ENCODE peak calls at places on chromosomes 2 and 18, in six cellular contexts. One of them, this sample, is unnamed.

GRCh38 chr2:216842634-216843033 is 17.2 kb downstream of the TNP1 start:
- DNase-seq in mucosa of descending colon: peak; percentile 34
- DNase-seq in breast epithelium: no peak
- DNase-seq in astrocyte of the spinal cord: no peak
- DNase-seq in HepG2: no peak
- DNase-seq in left lung: no peak
- DNase-seq in this sample: no peak

GRCh38 chr2:76281176-76281841 is 570.6 kb upstream of the GCFC2 start:
- DNase-seq in mucosa of descending colon: no peak
- DNase-seq in breast epithelium: no peak
- DNase-seq in astrocyte of the spinal cord: no peak
- DNase-seq in HepG2: no peak
- DNase-seq in left lung: no peak
- DNase-seq in this sample: no peak

GRCh38 chr2:85734015-85734414 is 19.8 kb upstream of the ATOH8 start:
- DNase-seq in mucosa of descending colon: no peak
- DNase-seq in breast epithelium: no peak
- DNase-seq in astrocyte of the spinal cord: no peak
- DNase-seq in HepG2: no peak
- DNase-seq in left lung: no peak
- DNase-seq in this sample: no peak

GRCh38 chr2:162524192-162524591 is 180.3 kb downstream of the GCA start:
- DNase-seq in mucosa of descending colon: no peak
- DNase-seq in breast epithelium: no peak
- DNase-seq in astrocyte of the spinal cord: no peak
- DNase-seq in HepG2: peak; percentile 45
- DNase-seq in left lung: no peak
- DNase-seq in this sample: no peak

GRCh38 chr18:10353791-10354190 is 100.6 kb upstream of the APCDD1 start:
- DNase-seq in mucosa of descending colon: no peak
- DNase-seq in breast epithelium: no peak
- DNase-seq in astrocyte of the spinal cord: peak; percentile 72
- DNase-seq in HepG2: no peak
- DNase-seq in left lung: no peak
- DNase-seq in this sample: no peak

GRCh38 chr2:232988444-232988843 is 24.6 kb downstream of the NGEF start:
- DNase-seq in mucosa of descending colon: peak; percentile 69
- DNase-seq in breast epithelium: peak; percentile 47
- DNase-seq in astrocyte of the spinal cord: peak; percentile 98
- DNase-seq in HepG2: peak; percentile 87
- DNase-seq in left lung: no peak
- DNase-seq in this sample: no peak

GRCh38 chr2:217920879-217921603 is 81.8 kb downstream of the TNS1 start:
- DNase-seq in mucosa of descending colon: no peak
- DNase-seq in breast epithelium: no peak
- DNase-seq in astrocyte of the spinal cord: no peak
- DNase-seq in HepG2: no peak
- DNase-seq in left lung: no peak
- DNase-seq in this sample: no peak

GRCh38 chr2:187550797-187551306 is 3.4 kb downstream of the TFPI start:
- DNase-seq in mucosa of descending colon: no peak
- DNase-seq in breast epithelium: no peak
- DNase-seq in astrocyte of the spinal cord: no peak
- DNase-seq in HepG2: no peak
- DNase-seq in left lung: no peak
- DNase-seq in this sample: no peak

GRCh38 chr2:203718087-203718486 is 11.6 kb downstream of the CD28 start:
- DNase-seq in mucosa of descending colon: peak; percentile 31
- DNase-seq in breast epithelium: no peak
- DNase-seq in astrocyte of the spinal cord: peak; percentile 35
- DNase-seq in HepG2: no peak
- DNase-seq in left lung: no peak
- DNase-seq in this sample: no peak

GRCh38 chr18:49733321-49733720 is 80.0 kb downstream of the ACAA2 start:
- DNase-seq in mucosa of descending colon: no peak
- DNase-seq in breast epithelium: no peak
- DNase-seq in astrocyte of the spinal cord: peak; percentile 37
- DNase-seq in HepG2: no peak
- DNase-seq in left lung: no peak
- DNase-seq in this sample: no peak

GRCh38 chr2:163553601-163554000 is 182.2 kb downstream of the FIGN start:
- DNase-seq in mucosa of descending colon: no peak
- DNase-seq in breast epithelium: no peak
- DNase-seq in astrocyte of the spinal cord: peak; percentile 69
- DNase-seq in HepG2: no peak
- DNase-seq in left lung: no peak
- DNase-seq in this sample: no peak

GRCh38 chr18:45962866-45963265 is 4.3 kb downstream of the EPG5 start:
- DNase-seq in mucosa of descending colon: no peak
- DNase-seq in breast epithelium: no peak
- DNase-seq in astrocyte of the spinal cord: peak; percentile 67
- DNase-seq in HepG2: no peak
- DNase-seq in left lung: no peak
- DNase-seq in this sample: no peak

GRCh38 chr2:130263606-130264005 is 65.4 kb upstream of the TUBA3E start:
- DNase-seq in mucosa of descending colon: no peak
- DNase-seq in breast epithelium: no peak
- DNase-seq in astrocyte of the spinal cord: no peak
- DNase-seq in HepG2: no peak
- DNase-seq in left lung: no peak
- DNase-seq in this sample: no peak

GRCh38 chr2:42951263-42951938 is 159.0 kb upstream of the HAAO start:
- DNase-seq in mucosa of descending colon: no peak
- DNase-seq in breast epithelium: no peak
- DNase-seq in astrocyte of the spinal cord: no peak
- DNase-seq in HepG2: no peak
- DNase-seq in left lung: no peak
- DNase-seq in this sample: no peak

GRCh38 chr2:153478289-153479261 is at the start of gene RPRM:
- DNase-seq in mucosa of descending colon: peak; percentile 82
- DNase-seq in breast epithelium: no peak
- DNase-seq in astrocyte of the spinal cord: peak; percentile 64
- DNase-seq in HepG2: peak; percentile 35
- DNase-seq in left lung: peak; percentile 56
- DNase-seq in this sample: peak; percentile 42

GRCh38 chr2:15311201-15311882 is 249.8 kb downstream of the NBAS start:
- DNase-seq in mucosa of descending colon: no peak
- DNase-seq in breast epithelium: no peak
- DNase-seq in astrocyte of the spinal cord: peak; percentile 29
- DNase-seq in HepG2: no peak
- DNase-seq in left lung: no peak
- DNase-seq in this sample: no peak

DNA sequence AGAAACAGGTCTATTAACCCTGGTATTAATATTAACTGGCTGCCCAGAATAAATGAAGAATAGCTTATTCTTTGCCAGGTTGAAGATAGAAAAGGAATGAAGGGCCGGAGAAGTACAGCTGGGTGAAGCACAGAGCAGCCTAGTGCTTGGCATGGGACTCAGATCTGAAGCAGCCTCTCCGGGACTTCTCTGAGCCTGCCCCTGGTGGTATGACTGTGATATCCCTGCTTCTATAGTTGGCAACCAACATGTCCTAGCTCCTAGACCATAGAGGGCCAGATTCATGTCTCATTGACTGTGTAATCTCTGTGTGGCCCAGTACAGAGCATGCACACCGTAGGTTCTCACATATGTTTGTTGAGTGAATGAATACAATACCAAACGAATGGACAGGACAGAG is 107.8 kb downstream of the MSH2 start:
- DNase-seq in mucosa of descending colon: no peak
- DNase-seq in breast epithelium: no peak
- DNase-seq in astrocyte of the spinal cord: no peak
- DNase-seq in HepG2: peak; percentile 12
- DNase-seq in left lung: no peak
- DNase-seq in this sample: no peak
- TF ChIP-seq CTCF in mucosa of descending colon: no peak
- TF ChIP-seq CTCF in breast epithelium: no peak
- TF ChIP-seq CTCF in astrocyte of the spinal cord: no peak
- TF ChIP-seq CTCF in HepG2: no peak
- TF ChIP-seq CTCF in left lung: no peak
- TF ChIP-seq CTCF in this sample: no peak

DNA sequence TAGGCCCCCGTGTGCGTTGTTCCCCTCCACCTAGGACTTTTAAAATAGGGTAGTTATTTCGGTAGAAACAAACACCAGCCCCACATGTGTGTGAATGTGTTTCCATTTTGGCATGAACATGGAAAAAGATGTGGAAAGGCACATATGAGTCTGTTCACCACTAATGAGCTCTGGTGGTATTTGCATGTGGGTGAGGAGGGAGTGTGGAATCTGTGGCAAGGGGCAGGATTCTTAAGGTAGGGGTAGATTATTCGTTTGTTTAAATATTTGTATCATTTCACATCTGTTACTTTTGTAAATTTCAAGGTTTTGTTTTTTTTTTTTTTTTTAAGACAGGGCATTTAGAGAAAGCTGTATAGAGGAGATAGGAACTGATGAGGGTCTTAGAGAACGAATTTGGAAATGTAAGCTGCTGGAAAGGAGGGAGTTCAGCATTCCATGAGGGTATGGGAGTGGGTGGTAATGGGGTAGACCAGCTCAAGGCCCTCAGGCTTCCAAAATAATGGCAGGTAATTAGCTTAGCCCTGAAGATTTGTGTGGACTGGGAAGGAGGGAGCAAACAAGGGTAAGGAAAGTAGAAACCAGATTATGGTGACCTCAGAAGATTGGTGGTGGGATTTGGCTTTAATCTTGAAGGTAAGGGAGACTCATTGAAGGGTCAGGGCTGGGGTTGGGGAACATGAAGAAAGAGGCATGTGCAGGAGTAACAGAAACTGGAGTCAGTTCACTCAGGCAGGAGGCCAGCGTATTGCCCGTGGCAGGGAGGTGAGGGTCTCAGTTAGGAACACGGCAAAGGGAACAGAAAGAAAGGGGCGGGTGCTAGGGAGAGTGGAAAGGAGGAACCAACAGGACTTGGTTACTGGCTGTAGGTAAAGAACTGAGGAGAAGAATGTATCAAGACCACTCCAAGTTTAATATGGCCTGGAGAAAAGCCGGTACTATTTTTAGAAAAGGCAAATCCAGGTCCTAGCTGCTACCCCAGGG is 123.6 kb downstream of the PLB1 start:
- DNase-seq in mucosa of descending colon: no peak
- DNase-seq in breast epithelium: no peak
- DNase-seq in astrocyte of the spinal cord: peak; percentile 30
- DNase-seq in HepG2: no peak
- DNase-seq in left lung: no peak
- DNase-seq in this sample: no peak
- TF ChIP-seq CTCF in mucosa of descending colon: no peak
- TF ChIP-seq CTCF in breast epithelium: no peak
- TF ChIP-seq CTCF in astrocyte of the spinal cord: no peak
- TF ChIP-seq CTCF in HepG2: no peak
- TF ChIP-seq CTCF in left lung: no peak
- TF ChIP-seq CTCF in this sample: no peak

GRCh38 chr2:26337298-26337697 is 8.6 kb upstream of the SELENOI start:
- DNase-seq in mucosa of descending colon: no peak
- DNase-seq in breast epithelium: no peak
- DNase-seq in astrocyte of the spinal cord: no peak
- DNase-seq in HepG2: no peak
- DNase-seq in left lung: no peak
- DNase-seq in this sample: no peak
- TF ChIP-seq CTCF in mucosa of descending colon: no peak
- TF ChIP-seq CTCF in breast epithelium: no peak
- TF ChIP-seq CTCF in astrocyte of the spinal cord: no peak
- TF ChIP-seq CTCF in HepG2: no peak
- TF ChIP-seq CTCF in left lung: no peak
- TF ChIP-seq CTCF in this sample: no peak

GRCh38 chr2:228917195-228917594 is 353.9 kb downstream of the PID1 start:
- DNase-seq in mucosa of descending colon: no peak
- DNase-seq in breast epithelium: no peak
- DNase-seq in astrocyte of the spinal cord: peak; percentile 5
- DNase-seq in HepG2: no peak
- DNase-seq in left lung: no peak
- DNase-seq in this sample: no peak
- TF ChIP-seq CTCF in mucosa of descending colon: no peak
- TF ChIP-seq CTCF in breast epithelium: no peak
- TF ChIP-seq CTCF in astrocyte of the spinal cord: no peak
- TF ChIP-seq CTCF in HepG2: no peak
- TF ChIP-seq CTCF in left lung: no peak
- TF ChIP-seq CTCF in this sample: no peak

GRCh38 chr2:95323347-95324155 is 26.4 kb downstream of the KCNIP3 start:
- DNase-seq in mucosa of descending colon: peak; percentile 60
- DNase-seq in breast epithelium: no peak
- DNase-seq in astrocyte of the spinal cord: no peak
- DNase-seq in HepG2: peak; percentile 25
- DNase-seq in left lung: no peak
- DNase-seq in this sample: no peak
- TF ChIP-seq CTCF in mucosa of descending colon: no peak
- TF ChIP-seq CTCF in breast epithelium: peak; percentile 31
- TF ChIP-seq CTCF in astrocyte of the spinal cord: peak; percentile 48
- TF ChIP-seq CTCF in HepG2: peak; percentile 74
- TF ChIP-seq CTCF in left lung: peak; percentile 27
- TF ChIP-seq CTCF in this sample: no peak

GRCh38 chr2:31387850-31388249 is 26.7 kb downstream of the XDH start:
- DNase-seq in mucosa of descending colon: no peak
- DNase-seq in breast epithelium: no peak
- DNase-seq in astrocyte of the spinal cord: no peak
- DNase-seq in HepG2: no peak
- DNase-seq in left lung: no peak
- DNase-seq in this sample: no peak
- TF ChIP-seq CTCF in mucosa of descending colon: no peak
- TF ChIP-seq CTCF in breast epithelium: no peak
- TF ChIP-seq CTCF in astrocyte of the spinal cord: no peak
- TF ChIP-seq CTCF in HepG2: no peak
- TF ChIP-seq CTCF in left lung: no peak
- TF ChIP-seq CTCF in this sample: no peak

GRCh38 chr18:56312554-56312953 is 325.8 kb downstream of the TXNL1 start:
- DNase-seq in mucosa of descending colon: no peak
- DNase-seq in breast epithelium: no peak
- DNase-seq in astrocyte of the spinal cord: no peak
- DNase-seq in HepG2: no peak
- DNase-seq in left lung: no peak
- DNase-seq in this sample: no peak

GRCh38 chr18:56309104-56309503 is 329.3 kb downstream of the TXNL1 start:
- DNase-seq in mucosa of descending colon: no peak
- DNase-seq in breast epithelium: no peak
- DNase-seq in astrocyte of the spinal cord: no peak
- DNase-seq in HepG2: no peak
- DNase-seq in left lung: no peak
- DNase-seq in this sample: no peak

GRCh38 chr18:56315363-56315762 is 323.0 kb downstream of the TXNL1 start:
- DNase-seq in mucosa of descending colon: no peak
- DNase-seq in breast epithelium: no peak
- DNase-seq in astrocyte of the spinal cord: peak; percentile 14
- DNase-seq in HepG2: no peak
- DNase-seq in left lung: no peak
- DNase-seq in this sample: no peak

GRCh38 chr18:56316727-56317126 is 321.7 kb downstream of the TXNL1 start:
- DNase-seq in mucosa of descending colon: no peak
- DNase-seq in breast epithelium: no peak
- DNase-seq in astrocyte of the spinal cord: no peak
- DNase-seq in HepG2: no peak
- DNase-seq in left lung: no peak
- DNase-seq in this sample: no peak

GRCh38 chr18:56314396-56314795 is 324.0 kb downstream of the TXNL1 start:
- DNase-seq in mucosa of descending colon: no peak
- DNase-seq in breast epithelium: no peak
- DNase-seq in astrocyte of the spinal cord: no peak
- DNase-seq in HepG2: no peak
- DNase-seq in left lung: no peak
- DNase-seq in this sample: no peak
- TF ChIP-seq CTCF in mucosa of descending colon: no peak
- TF ChIP-seq CTCF in breast epithelium: no peak
- TF ChIP-seq CTCF in astrocyte of the spinal cord: no peak
- TF ChIP-seq CTCF in HepG2: no peak
- TF ChIP-seq CTCF in left lung: no peak
- TF ChIP-seq CTCF in this sample: no peak

This sample was measured in natural killer cell.